ENCODE peak calls at places on chromosomes 5 and 9, in ten cellular contexts. Q is activated T-cell treated with anti-CD3 and anti-CD28 coated beads, Interleukin-2, amount 50 U/mL, for 4 hours; O is breast epithelium; A is SW480; U is stimulated activated CD4-positive, alpha-beta T cell treated with anti-CD3 and anti-CD28 coated beads, TNF-alpha, amount 100 ng/mL, for 4 hours; R is EL; Y is T-helper 17 cell; K is memory B cell; F is left ventricle myocardium superior; I is GOT3. X is an unnamed sample.

GRCh38 chr9:106775960-106776359 is 87.0 kb upstream of the ZNF462 start:
- DNase-seq in Q (no peak), Y (no peak), A (no peak), I (no peak), K (no peak), O (no peak), F (no peak), R (no peak), U (no peak), X (no peak)

GRCh38 chr9:84238652-84239051 is 101.9 kb downstream of the SLC28A3 start:
- DNase-seq in O (no peak), K (no peak), F (no peak), Q (no peak), I (no peak), R (no peak), Y (no peak), A (peak), U (no peak), X (no peak)

GRCh38 chr9:16321461-16322119 is 548.9 kb downstream of the BNC2 start:
- DNase-seq in A (peak), R (peak), F (no peak), Q (no peak), U (no peak), O (no peak), K (no peak), I (no peak), Y (no peak), X (no peak)

GRCh38 chr5:1396029-1396816 is 49.0 kb downstream of the SLC6A3 start:
- DNase-seq in Q (no peak), O (no peak), Y (no peak), U (no peak), K (no peak), R (no peak), F (peak), I (no peak), A (no peak), X (no peak)

GRCh38 chr5:151414536-151414935 is 32.9 kb upstream of the SLC36A1 start:
- DNase-seq in R (no peak), I (no peak), U (no peak), O (no peak), K (no peak), A (no peak), Q (no peak), Y (no peak), F (no peak), X (no peak)

GRCh38 chr5:10145922-10146321 is 103.8 kb downstream of the ATPSCKMT start:
- DNase-seq in O (no peak), A (peak), I (no peak), R (peak), Q (no peak), F (no peak), K (no peak), U (no peak), Y (no peak), X (no peak)

GRCh38 chr9:13513262-13513661 is 233.8 kb upstream of the MPDZ start:
- DNase-seq in U (no peak), A (no peak), F (no peak), R (peak), Y (no peak), Q (no peak), O (no peak), K (no peak), I (no peak), X (no peak)

GRCh38 chr9:117314021-117314420 is 100.8 kb downstream of the ASTN2 start:
- DNase-seq in Y (no peak), R (no peak), U (no peak), O (no peak), Q (no peak), K (no peak), A (no peak), I (no peak), F (no peak), X (no peak)

GRCh38 chr5:11269515-11269914 is 508.5 kb upstream of the DAP start:
- DNase-seq in K (no peak), U (no peak), F (no peak), A (no peak), Y (no peak), O (no peak), I (no peak), R (no peak), Q (no peak), X (no peak)

GRCh38 chr5:123992641-123993040 is 480.7 kb downstream of the CSNK1G3 start:
- DNase-seq in Y (no peak), Q (no peak), I (no peak), A (no peak), U (no peak), K (no peak), F (no peak), R (no peak), O (no peak), X (no peak)

GRCh38 chr9:71587576-71588362 is 180.5 kb downstream of the CEMIP2 start:
- DNase-seq in Y (no peak), R (peak), U (no peak), F (no peak), Q (no peak), O (no peak), K (no peak), A (peak), I (no peak), X (no peak)

GRCh38 chr9:70883056-70883455 is 238.4 kb downstream of the TRPM3 start:
- DNase-seq in R (peak), Y (no peak), I (no peak), U (no peak), O (no peak), F (no peak), Q (no peak), K (no peak), A (peak), X (no peak)

GRCh38 chr5:7397005-7397546 is 1.1 kb downstream of the ADCY2 start:
- DNase-seq in O (no peak), U (no peak), R (no peak), A (no peak), I (no peak), F (no peak), Y (no peak), Q (no peak), K (no peak), X (no peak)

GRCh38 chr9:136567651-136568287 is 21.9 kb upstream of the NOTCH1 start:
- DNase-seq in A (peak), O (peak), I (no peak), R (peak), Y (no peak), K (no peak), U (no peak), F (peak), Q (no peak), X (no peak)

GRCh38 chr5:168314735-168315411 is 23.4 kb downstream of the WWC1 start:
- DNase-seq in K (no peak), Y (no peak), I (no peak), U (no peak), O (peak), Q (no peak), F (no peak), R (peak), A (peak), X (no peak)

GRCh38 chr5:54073735-54074134 is 236.6 kb downstream of the ARL15 start:
- DNase-seq in Y (no peak), K (no peak), U (no peak), Q (no peak), A (no peak), R (no peak), O (no peak), F (no peak), I (no peak), X (no peak)

GRCh38 chr5:72779520-72779919 is 36.9 kb upstream of the TNPO1 start:
- DNase-seq in K (no peak), U (no peak), A (no peak), O (no peak), Q (no peak), Y (no peak), R (no peak), F (no peak), I (no peak), X (no peak)

GRCh38 chr5:142938201-142938600 is 168.0 kb downstream of the ARHGAP26 start:
- DNase-seq in I (no peak), Q (no peak), U (no peak), F (no peak), R (no peak), K (no peak), O (no peak), Y (no peak), A (no peak), X (no peak)

X was measured in germinal center.